ENCODE peak calls at places on chromosomes 4 and X, in ten cellular contexts. Q is Peyer's patch; F is H9; N is Right ventricle myocardium inferior; L is osteocyte; W is NCI-H774; V is activated effector memory CD4-positive, alpha-beta T cell treated with anti-CD3 and anti-CD28 coated beads, Interleukin-2, amount 50 U/mL, for 16 hours; C is NCI-H1417; O is fibroblast of the aortic adventitia; T is heart right ventricle. X is an unnamed sample.

GRCh38 chr4:115213705-115214104 is 100.3 kb upstream of the NDST4 start:
- DNase-seq in V (no peak), T (no peak), Q (no peak), F (no peak), N (no peak), O (no peak), L (no peak), W (no peak), C (no peak), X (no peak)

GRCh38 chr4:161949941-161950725 is 213.7 kb downstream of the FSTL5 start:
- DNase-seq in F (no peak), T (no peak), O (no peak), Q (no peak), L (no peak), V (no peak), N (no peak), C (no peak), W (no peak), X (peak)

GRCh38 chrX:40845331-40845911 is 110.1 kb upstream of the MED14 start:
- DNase-seq in W (no peak), F (peak), V (no peak), N (no peak), Q (no peak), L (no peak), O (peak), T (peak), C (no peak), X (peak)

GRCh38 chr4:3186609-3187008 is 62.4 kb upstream of the MSANTD1 start:
- DNase-seq in W (no peak), N (no peak), L (peak), Q (no peak), T (no peak), C (no peak), V (no peak), F (no peak), O (no peak), X (no peak)

GRCh38 chr4:85569730-85570299 is 94.9 kb downstream of the ARHGAP24 start:
- DNase-seq in O (no peak), Q (no peak), V (no peak), T (no peak), L (no peak), F (no peak), C (no peak), N (no peak), W (no peak), X (no peak)

GRCh38 chr4:143375326-143376073 is 38.8 kb downstream of the GAB1 start:
- DNase-seq in L (no peak), Q (peak), W (no peak), N (no peak), C (no peak), V (no peak), O (no peak), F (peak), T (no peak), X (peak)

GRCh38 chrX:650274-650673 is 19.7 kb downstream of the SHOX start:
- DNase-seq in L (peak), T (no peak), N (no peak), V (no peak), O (no peak), C (no peak), W (no peak), Q (no peak), F (no peak), X (no peak)

GRCh38 chr4:167233523-167234387 is 539 bp downstream of the SPOCK3 start:
- DNase-seq in T (no peak), C (no peak), W (no peak), V (no peak), F (peak), Q (no peak), L (no peak), O (peak), N (peak), X (peak)

GRCh38 chrX:68504237-68504636 is 5.4 kb downstream of the YIPF6 start:
- DNase-seq in C (no peak), O (peak), Q (no peak), V (peak), L (no peak), N (no peak), T (no peak), F (no peak), W (no peak), X (no peak)

GRCh38 chr4:183838987-183839712 is 66.0 kb upstream of the STOX2 start:
- DNase-seq in O (peak), C (no peak), L (no peak), N (no peak), Q (no peak), V (no peak), W (no peak), F (no peak), T (no peak), X (peak)

GRCh38 chrX:130575831-130576404 is 174.1 kb downstream of the RBMX2 start:
- DNase-seq in L (no peak), C (peak), F (peak), V (peak), Q (no peak), O (peak), W (peak), N (no peak), T (peak), X (peak)

GRCh38 chr4:76272091-76272490 is 20.6 kb downstream of the FAM47E start:
- DNase-seq in O (no peak), F (no peak), L (no peak), N (no peak), W (no peak), V (no peak), Q (no peak), T (no peak), C (no peak), X (no peak)

GRCh38 chr4:40418430-40419230 is 83.5 kb downstream of the CHRNA9 start:
- DNase-seq in N (no peak), Q (no peak), W (no peak), L (no peak), C (no peak), T (no peak), O (no peak), F (no peak), V (no peak), X (no peak)

GRCh38 chrX:55841962-55842752 is 124.6 kb downstream of the RRAGB start:
- DNase-seq in V (no peak), L (no peak), C (no peak), W (no peak), F (no peak), O (no peak), T (no peak), N (no peak), Q (no peak), X (no peak)

GRCh38 chr4:99868126-99868596 is 26.1 kb downstream of the LAMTOR3 start:
- DNase-seq in C (no peak), N (peak), Q (no peak), T (no peak), L (no peak), V (no peak), O (peak), F (peak), W (no peak), X (peak)

GRCh38 chr4:107863850-107864371 is 39.2 kb downstream of the SGMS2 start:
- DNase-seq in V (no peak), O (peak), C (no peak), W (no peak), L (no peak), F (no peak), Q (no peak), T (peak), N (peak), X (peak)

GRCh38 chr4:130238121-130238520 is 1142.2 kb downstream of the C4orf33 start:
- DNase-seq in L (no peak), W (no peak), V (no peak), C (no peak), T (no peak), N (no peak), Q (no peak), F (no peak), O (peak), X (peak)

GRCh38 chr4:5940470-5941203 is 47.8 kb upstream of the CRMP1 start:
- DNase-seq in F (peak), T (no peak), W (peak), L (no peak), Q (no peak), N (no peak), C (peak), V (peak), O (no peak), X (no peak)

GRCh38 chr4:102402223-102402622 is 56.9 kb upstream of the SLC39A8 start:
- DNase-seq in O (no peak), F (no peak), Q (no peak), V (no peak), C (no peak), T (no peak), L (no peak), N (no peak), W (no peak), X (no peak)

GRCh38 chr4:22179124-22179874 is 230.7 kb upstream of the KCNIP4 start:
- DNase-seq in Q (no peak), O (peak), T (no peak), N (no peak), C (no peak), V (no peak), F (no peak), L (no peak), W (no peak), X (peak)

GRCh38 chr4:21011106-21011505 is 310.8 kb downstream of the PACRGL start:
- DNase-seq in Q (no peak), W (no peak), O (no peak), N (no peak), T (no peak), V (no peak), F (no peak), C (no peak), L (no peak), X (no peak)

GRCh38 chrX:140355922-140356321 is 148.9 kb downstream of the SOX3 start:
- DNase-seq in W (no peak), O (no peak), C (no peak), L (no peak), V (no peak), F (no peak), N (no peak), Q (no peak), T (no peak), X (no peak)

GRCh38 chrX:34848281-34848680 is 94.3 kb upstream of the FAM47B start:
- DNase-seq in F (no peak), C (no peak), Q (no peak), O (peak), W (no peak), V (no peak), T (no peak), N (no peak), L (no peak), X (peak)

GRCh38 chr4:36183232-36183631 is 61.1 kb downstream of the ARAP2 start:
- DNase-seq in L (no peak), N (no peak), F (no peak), T (no peak), V (no peak), Q (no peak), W (no peak), O (no peak), C (peak), X (no peak)

GRCh38 chr4:39996811-39997210 is 19.1 kb upstream of the PDS5A start:
- DNase-seq in W (no peak), C (no peak), Q (no peak), T (no peak), O (no peak), L (no peak), N (no peak), V (no peak), F (no peak), X (no peak)

GRCh38 chr4:154004859-154005520 is 216.1 kb upstream of the SFRP2 start:
- DNase-seq in W (no peak), F (no peak), L (no peak), O (peak), C (no peak), Q (no peak), T (no peak), V (no peak), N (no peak), X (peak)

GRCh38 chrX:40189018-40189417 is 91.3 kb upstream of the BCOR start:
- DNase-seq in O (no peak), N (no peak), V (no peak), W (no peak), F (no peak), Q (no peak), T (no peak), C (no peak), L (no peak), X (peak)

GRCh38 chrX:150848914-150849365 is 49.5 kb downstream of the CD99L2 start:
- DNase-seq in T (no peak), N (no peak), O (no peak), V (no peak), W (peak), C (peak), L (no peak), F (no peak), Q (no peak), X (no peak)

GRCh38 chr4:107818301-107818910 is 6.3 kb upstream of the SGMS2 start:
- DNase-seq in Q (no peak), C (no peak), N (no peak), O (no peak), T (no peak), W (no peak), V (no peak), F (no peak), L (no peak), X (no peak)

GRCh38 chrX:1462596-1463251 is 10.0 kb upstream of the ASMTL start:
- DNase-seq in T (peak), N (no peak), C (no peak), F (no peak), W (no peak), Q (peak), V (peak), O (peak), L (peak), X (peak)

GRCh38 chrX:103175944-103176753 is 38.8 kb upstream of the BEX4 start:
- DNase-seq in N (peak), Q (peak), O (peak), W (no peak), C (peak), L (no peak), V (peak), T (peak), F (peak), X (peak)

GRCh38 chr4:83013420-83013867 is 2.8 kb upstream of the LIN54 start:
- DNase-seq in C (no peak), W (no peak), L (no peak), N (no peak), O (no peak), F (no peak), Q (no peak), T (no peak), V (no peak), X (no peak)

GRCh38 chr4:174553828-174554227 is 31.5 kb upstream of the HPGD start:
- DNase-seq in F (no peak), L (no peak), V (no peak), T (no peak), W (no peak), O (peak), Q (no peak), N (no peak), C (no peak), X (peak)

GRCh38 chr4:36168127-36168898 is 76.0 kb downstream of the ARAP2 start:
- DNase-seq in F (no peak), Q (no peak), O (no peak), C (no peak), T (no peak), N (no peak), L (no peak), W (no peak), V (no peak), X (no peak)

GRCh38 chr4:38128478-38129451 is 168.6 kb downstream of the PTTG2 start:
- DNase-seq in W (no peak), T (no peak), C (no peak), L (no peak), N (no peak), V (peak), F (peak), O (peak), Q (peak), X (no peak)

GRCh38 chr4:141501395-141501794 is 135.0 kb upstream of the IL15 start:
- DNase-seq in W (no peak), N (no peak), Q (no peak), F (no peak), T (no peak), C (no peak), O (peak), V (no peak), L (no peak), X (peak)